ENCODE peak calls at places on chromosomes 2 and 18, in eight cellular contexts. N, Z, X, K, C, D, Y and Q are unnamed samples.

GRCh38 chr18:67581178-67581577 is 64.7 kb upstream of the DSEL start:
- DNase-seq in X (no peak), C (no peak), K (no peak), D (no peak), N (no peak), Z (no peak), Y (no peak), Q (no peak)

GRCh38 chr18:72360628-72361027 is 183.5 kb downstream of the CBLN2 start:
- DNase-seq in X (no peak), K (no peak), C (no peak), D (no peak), Z (no peak), Y (no peak), N (no peak), Q (no peak)

GRCh38 chr2:157220502-157220901 is 37.0 kb upstream of the GALNT5 start:
- DNase-seq in Z (no peak), D (no peak), C (no peak), X (no peak), K (no peak), N (no peak), Y (no peak), Q (no peak)

GRCh38 chr2:150450765-150451164 is 36.7 kb downstream of the RND3 start:
- DNase-seq in K (no peak), Z (no peak), C (no peak), X (no peak), N (no peak), Y (peak; percentile 35), D (no peak), Q (no peak)

GRCh38 chr2:215435261-215435808 is 533 bp downstream of the FN1 start:
- DNase-seq in Z (peak; percentile 55), K (peak; percentile 67), Y (no peak), D (peak; percentile 45), X (peak; percentile 42), C (no peak), N (peak; percentile 54), Q (peak; percentile 49)

GRCh38 chr18:5276947-5277346 is 18.6 kb downstream of the ZBTB14 start:
- DNase-seq in X (no peak), Y (no peak), D (no peak), K (no peak), Z (no peak), N (no peak), C (no peak), Q (no peak)

GRCh38 chr2:144511945-144512344 is 8.0 kb downstream of the ZEB2 start:
- DNase-seq in C (no peak), D (no peak), N (no peak), X (no peak), K (no peak), Y (no peak), Z (no peak), Q (no peak)

GRCh38 chr2:74566423-74567085 is 12.0 kb downstream of the DOK1 start:
- DNase-seq in X (no peak), C (peak; percentile 52), K (no peak), Y (peak; percentile 75), D (no peak), N (no peak), Z (no peak), Q (no peak)

GRCh38 chr2:28683100-28683706 is 68.4 kb upstream of the PPP1CB start:
- DNase-seq in N (peak; percentile 94), C (peak; percentile 63), K (peak; percentile 86), Z (peak; percentile 85), Y (peak; percentile 86), X (peak; percentile 79), D (peak; percentile 83), Q (peak; percentile 67)

GRCh38 chr2:1521191-1521877 is 108.1 kb downstream of the TPO start:
- DNase-seq in K (no peak), D (no peak), N (no peak), X (no peak), C (no peak), Z (no peak), Y (no peak), Q (no peak)

GRCh38 chr2:235394278-235394828 is 99.5 kb upstream of the AGAP1 start:
- DNase-seq in D (no peak), C (peak; percentile 77), Z (no peak), Y (peak; percentile 69), N (no peak), K (no peak), X (no peak), Q (no peak)

GRCh38 chr2:237694423-237695194 is 67.2 kb downstream of the LRRFIP1 start:
- DNase-seq in D (no peak), N (peak; percentile 56), Z (no peak), X (peak; percentile 63), Y (no peak), C (no peak), K (peak; percentile 74), Q (no peak)

GRCh38 chr2:48108455-48108854 is 202.2 kb upstream of the FBXO11 start:
- DNase-seq in Z (no peak), K (no peak), D (no peak), N (no peak), Y (no peak), C (no peak), X (no peak), Q (no peak)

GRCh38 chr2:136235451-136236418 is 117.8 kb upstream of the CXCR4 start:
- DNase-seq in Z (no peak), N (no peak), K (no peak), Y (peak; percentile 3), D (no peak), X (no peak), C (peak; percentile 86), Q (no peak)

GRCh38 chr2:226439337-226439736 is 360.3 kb downstream of the IRS1 start:
- DNase-seq in Y (peak; percentile 67), K (no peak), X (no peak), D (no peak), N (no peak), C (no peak), Z (no peak), Q (no peak)

GRCh38 chr2:227267406-227268115 is 57.5 kb upstream of the MFF start:
- DNase-seq in X (no peak), Z (no peak), Y (no peak), N (no peak), K (no peak), D (peak; percentile 13), C (no peak), Q (no peak)

GRCh38 chr2:115075800-115076199 is 633.4 kb downstream of the DPP10 start:
- DNase-seq in X (no peak), C (no peak), K (no peak), N (no peak), Y (no peak), D (no peak), Z (no peak), Q (no peak)

DNA sequence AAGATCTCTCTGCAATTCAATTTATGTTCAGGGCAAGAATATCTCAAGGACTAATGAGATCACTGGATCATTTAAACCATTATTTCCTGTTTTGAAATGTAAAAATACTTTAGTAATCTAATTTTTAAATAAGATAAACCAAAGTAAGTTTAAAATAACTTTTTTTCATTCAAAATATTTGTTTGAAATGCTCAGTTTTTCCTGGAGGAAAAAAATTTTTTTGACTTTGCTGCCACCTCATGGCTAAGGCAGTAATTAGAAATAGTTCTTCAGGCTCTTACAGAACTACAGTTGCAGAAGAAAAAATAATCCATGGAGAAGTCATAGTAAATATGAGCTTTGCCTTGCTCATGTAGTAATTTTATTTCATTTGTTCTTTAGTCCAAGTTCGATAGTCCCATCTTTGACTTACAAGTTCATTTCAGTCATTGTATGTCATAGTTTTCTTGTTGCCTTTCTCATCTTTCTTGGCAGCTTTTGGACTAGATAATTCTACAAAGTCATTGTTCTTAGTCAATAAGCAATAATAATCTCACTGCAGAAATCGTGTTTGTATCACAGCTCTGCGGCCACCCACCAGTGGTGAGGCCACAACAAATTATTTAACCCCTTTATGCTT is 127.4 kb downstream of the DPP4 start:
- DNase-seq in K (no peak), X (no peak), C (no peak), D (no peak), Z (no peak), N (no peak), Y (peak; percentile 28), Q (no peak)
- H3K27me3 ChIP-seq in K (peaks cover 5% of the 10 kb centered on the region), X (no peaks in the 10 kb centered on the region), C (no peaks in the 10 kb centered on the region), D (no peaks in the 10 kb centered on the region), Z (no peaks in the 10 kb centered on the region), N (no peaks in the 10 kb centered on the region), Y (peaks cover 3% of the 10 kb centered on the region), Q (no peaks in the 10 kb centered on the region)

DNA sequence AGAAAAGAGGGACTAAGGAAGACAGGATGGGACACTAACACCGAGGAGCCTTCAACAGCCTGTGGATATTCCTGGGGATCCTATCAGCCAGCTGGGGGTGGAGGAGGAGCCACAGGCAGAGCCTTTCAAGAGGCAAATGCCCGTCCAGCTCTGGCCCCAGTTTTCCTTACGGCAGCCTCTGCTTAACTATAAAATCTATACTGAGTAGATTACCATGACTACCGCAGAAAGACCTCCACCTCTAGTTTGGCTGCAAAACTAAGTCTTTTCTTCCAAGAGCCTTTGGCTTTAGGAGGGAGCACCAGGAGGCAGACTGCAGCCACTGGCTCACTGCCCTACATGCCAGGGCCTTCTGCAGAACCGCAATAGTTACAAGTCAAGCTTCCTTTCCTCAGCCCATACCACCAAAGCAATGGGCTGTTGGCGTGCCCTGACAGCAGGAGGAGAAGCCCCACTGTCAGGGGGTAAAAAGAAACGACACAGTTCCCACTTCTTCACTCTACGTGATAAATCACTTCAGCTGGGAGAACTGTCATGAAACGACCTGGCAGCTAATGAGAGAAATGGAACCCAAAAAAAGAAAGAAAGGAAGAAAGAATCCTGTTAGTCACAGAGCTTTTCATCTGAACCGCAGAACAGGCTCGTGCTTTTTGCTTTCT is 25.1 kb upstream of the CREB1 start:
- DNase-seq in C (peak; percentile 38), Z (peak; percentile 19), D (peak; percentile 13), N (no peak), K (no peak), X (no peak), Y (peak; percentile 70), Q (no peak)
- TF ChIP-seq CTCF in C (peak; percentile 21), Z (no peak), D (no peak), N (no peak), K (no peak), X (no peak), Y (no peak), Q (no peak)

GRCh38 chr2:127515383-127515915 is 10.8 kb downstream of the IWS1 start:
- DNase-seq in N (no peak), D (no peak), Z (no peak), K (no peak), C (no peak), X (no peak), Y (no peak), Q (no peak)

GRCh38 chr2:127520424-127520823 is 5.9 kb downstream of the IWS1 start:
- DNase-seq in D (no peak), K (no peak), C (no peak), Z (no peak), Y (no peak), X (no peak), N (no peak), Q (no peak)

GRCh38 chr2:127516031-127516430 is 10.3 kb downstream of the IWS1 start:
- DNase-seq in Y (peak; percentile 27), N (peak; percentile 82), Z (peak; percentile 91), C (no peak), D (peak; percentile 66), X (peak; percentile 89), K (peak; percentile 91), Q (no peak)

GRCh38 chr2:127514485-127514884 is 11.8 kb downstream of the IWS1 start:
- DNase-seq in Y (no peak), C (no peak), D (no peak), X (no peak), Z (no peak), K (no peak), N (peak; percentile 88), Q (no peak)

GRCh38 chr2:127517465-127517864 is 8.8 kb downstream of the IWS1 start:
- DNase-seq in X (no peak), C (no peak), Z (no peak), Y (no peak), K (no peak), N (no peak), D (no peak), Q (no peak)
- H3K4me3 ChIP-seq in X (no peak overlapping the region), C (no peak overlapping the region), Z (no peak overlapping the region), Y (no peak overlapping the region), K (no peak overlapping the region), N (no peak overlapping the region), D (no peak overlapping the region), Q (no peak overlapping the region)

GRCh38 chr2:25169073-25169470 is 692 bp upstream of the POMC start:
- DNase-seq in N (no peak), D (no peak), C (no peak), Y (no peak), X (no peak), Z (no peak), K (no peak), Q (no peak)
- H3K27me3 ChIP-seq in N (no peaks in the 10 kb centered on the region), D (peaks cover 2% of the 10 kb centered on the region), C (peaks cover 45% of the 10 kb centered on the region), Y (peaks cover 71% of the 10 kb centered on the region), X (peaks cover 80% of the 10 kb centered on the region), Z (peaks cover 26% of the 10 kb centered on the region), K (peaks cover 54% of the 10 kb centered on the region), Q (peaks cover 27% of the 10 kb centered on the region)